ENCODE peak calls at places on chromosomes 5 and 9, in seven cellular contexts. U is skeletal muscle cell; T is OCI-LY7; X is endothelial cell; S is AG04450; N is activated CD8-positive, alpha-beta memory T cell treated with anti-CD3 and anti-CD28 coated beads, Interleukin-2, amount 10 ng/mL, durations not matched to agents 7 days and 5 days; W is stimulated activated CD4-positive, alpha-beta T cell treated with anti-CD3 and anti-CD28 coated beads, Interleukin-1b, Interleukin-23, amount 100 ng/mL, for 24 hours. D is an unnamed sample.

GRCh38 chr9:107221321-107221720 is 61.8 kb upstream of the RAD23B start:
- DNase-seq in N (no peak), S (no peak), U (no peak), T (no peak), X (no peak), W (no peak), D (no peak)

GRCh38 chr5:59673438-59674058 is 220.0 kb downstream of the PDE4D start:
- DNase-seq in X (no peak), N (no peak), T (peak; percentile 71), W (no peak), S (no peak), U (no peak), D (no peak)

GRCh38 chr5:135444881-135445280 is 2.3 kb downstream of the DCANP1 start:
- DNase-seq in S (no peak), T (no peak), X (no peak), N (no peak), W (no peak), U (no peak), D (no peak)

GRCh38 chr9:1619915-1620705 is 395.0 kb upstream of the SMARCA2 start:
- DNase-seq in S (no peak), U (no peak), X (no peak), T (no peak), N (no peak), W (no peak), D (no peak)

GRCh38 chr9:96080364-96080763 is 204.9 kb downstream of the ERCC6L2 start:
- DNase-seq in S (no peak), N (no peak), W (no peak), T (no peak), X (no peak), U (no peak), D (peak; percentile 73)

GRCh38 chr5:65394078-65394477 is 87.6 kb downstream of the ADAMTS6 start:
- DNase-seq in S (peak; percentile 69), U (peak; percentile 98), X (no peak), W (no peak), T (no peak), N (no peak), D (no peak)

GRCh38 chr5:5430136-5430535 is 7.7 kb downstream of the ICE1 start:
- DNase-seq in S (no peak), W (no peak), X (no peak), U (no peak), T (no peak), N (no peak), D (no peak)

GRCh38 chr5:174764309-174764708 is 39.9 kb downstream of the MSX2 start:
- DNase-seq in X (no peak), W (no peak), N (no peak), T (no peak), U (no peak), S (no peak), D (no peak)

GRCh38 chr5:154873791-154874331 is 15.4 kb downstream of the CNOT8 start:
- DNase-seq in W (no peak), T (no peak), X (no peak), U (no peak), N (no peak), S (no peak), D (no peak)